ENCODE peak calls at places on chromosomes 11 and 22, in eight cellular contexts. U, T, F, Q, J, P, E and Z are unnamed samples.
A peak's percentile ranks its signal among the peaks of the same experiment; 100 is the strongest.

GRCh38 chr11:92867913-92868619 is 101.4 kb upstream of the MTNR1B start:
- DNase-seq in J (no peak), F (no peak), U (no peak), E (no peak), T (no peak), Q (no peak), P (no peak), Z (no peak)

GRCh38 chr11:10674991-10675440 is 18.5 kb downstream of the IRAG1 start:
- DNase-seq in U (peak; percentile 57), T (peak; percentile 86), P (peak; percentile 49), F (no peak), Q (no peak), E (no peak), J (no peak), Z (peak; percentile 39)

GRCh38 chr11:87398913-87399312 is 361.2 kb downstream of the TMEM135 start:
- DNase-seq in T (no peak), E (no peak), Q (no peak), P (peak; percentile 79), U (peak; percentile 54), F (no peak), J (no peak), Z (peak; percentile 16)

GRCh38 chr11:68204402-68204801 is 8.7 kb downstream of the KMT5B start:
- DNase-seq in E (no peak), F (no peak), Q (no peak), T (no peak), U (no peak), P (no peak), J (no peak), Z (peak; percentile 38)

GRCh38 chr11:75465701-75466531 is 32.9 kb upstream of the KLHL35 start:
- DNase-seq in E (peak; percentile 67), U (no peak), J (peak; percentile 71), P (no peak), Q (no peak), T (no peak), F (no peak), Z (no peak)

GRCh38 chr11:47148903-47149535 is 27.7 kb downstream of the ARFGAP2 start:
- DNase-seq in J (no peak), T (no peak), P (no peak), E (no peak), F (no peak), Q (no peak), U (no peak), Z (no peak)

GRCh38 chr22:42489000-42489399 is 30.6 kb downstream of the RRP7A start:
- DNase-seq in U (no peak), J (no peak), E (no peak), Q (no peak), T (peak; percentile 68), P (no peak), F (no peak), Z (no peak)

GRCh38 chr11:66006134-66006890 is 4.0 kb downstream of the BANF1 start:
- DNase-seq in U (peak; percentile 2), Q (no peak), J (no peak), P (no peak), T (peak; percentile 59), E (no peak), F (no peak), Z (no peak)

GRCh38 chr11:119839504-119840133 is 110.6 kb upstream of the NECTIN1 start:
- DNase-seq in J (no peak), T (peak; percentile 62), Q (no peak), U (no peak), F (no peak), P (no peak), E (no peak), Z (no peak)

GRCh38 chr22:24836282-24836681 is 30.3 kb downstream of the SGSM1 start:
- DNase-seq in F (no peak), T (no peak), P (no peak), U (no peak), J (no peak), E (no peak), Q (no peak), Z (no peak)

GRCh38 chr11:43947003-43947500 is 4.6 kb downstream of the C11orf96 start:
- DNase-seq in P (no peak), E (no peak), U (peak; percentile 44), T (no peak), F (no peak), J (no peak), Q (peak; percentile 40), Z (peak; percentile 44)

GRCh38 chr11:70140859-70141489 is 62.1 kb upstream of the FADD start:
- DNase-seq in T (no peak), J (no peak), E (no peak), P (no peak), U (no peak), Q (no peak), F (no peak), Z (no peak)

GRCh38 chr22:22786301-22787115 is 101.1 kb upstream of the IGLL5 start:
- DNase-seq in F (no peak), J (no peak), P (no peak), U (no peak), E (no peak), T (no peak), Q (no peak), Z (no peak)

GRCh38 chr22:43789452-43789851 is 22.7 kb downstream of the EFCAB6 start:
- DNase-seq in F (peak; percentile 48), J (no peak), P (peak; percentile 50), Q (no peak), U (peak; percentile 49), E (peak; percentile 51), T (peak; percentile 52), Z (peak; percentile 84)

GRCh38 chr11:48034926-48035876 is 54.8 kb downstream of the PTPRJ start:
- DNase-seq in T (peak; percentile 88), J (no peak), P (peak; percentile 66), Q (peak; percentile 14), E (no peak), F (no peak), U (peak; percentile 70), Z (peak; percentile 24)

GRCh38 chr11:112612283-112612849 is 348.9 kb upstream of the NCAM1 start:
- DNase-seq in F (no peak), J (no peak), Q (peak; percentile 56), U (no peak), T (peak; percentile 87), P (no peak), E (no peak), Z (no peak)

GRCh38 chr22:40560551-40560950 is 76.0 kb downstream of the MRTFA start:
- DNase-seq in Q (peak; percentile 14), T (no peak), E (no peak), J (no peak), P (no peak), U (no peak), F (no peak), Z (peak; percentile 32)

GRCh38 chr22:30521368-30522156 is 16.1 kb upstream of the SEC14L4 start:
- DNase-seq in E (no peak), F (no peak), J (no peak), Q (no peak), T (no peak), U (no peak), P (no peak), Z (no peak)

GRCh38 chr11:61587541-61587941 is 6.7 kb upstream of the SYT7 start:
- DNase-seq in F (peak; percentile 66), T (peak; percentile 89), E (no peak), P (no peak), J (peak; percentile 73), U (peak; percentile 55), Q (no peak), Z (no peak)

GRCh38 chr11:2677127-2677526 is 22.7 kb downstream of the KCNQ1OT1 start:
- DNase-seq in F (no peak), E (no peak), Q (no peak), J (no peak), T (no peak), P (no peak), U (no peak), Z (no peak)

GRCh38 chr11:19670030-19670761 is 42.4 kb upstream of the NAV2 start:
- DNase-seq in T (peak; percentile 81), P (peak; percentile 60), U (no peak), F (no peak), J (no peak), E (no peak), Q (peak; percentile 62), Z (no peak)

GRCh38 chr11:71252782-71253730 is 679 bp upstream of the SHANK2 start:
- DNase-seq in P (no peak), E (no peak), J (no peak), Q (no peak), U (no peak), T (peak; percentile 62), F (no peak), Z (peak; percentile 26)

GRCh38 chr22:44292007-44292370 is 20.8 kb downstream of the SHISAL1 start:
- DNase-seq in J (no peak), E (no peak), Q (no peak), P (no peak), F (no peak), T (no peak), U (no peak), Z (no peak)

GRCh38 chr11:130002352-130002845 is at the start of gene PRDM10:
- DNase-seq in E (peak; percentile 81), J (peak; percentile 91), T (peak; percentile 98), F (peak; percentile 95), P (peak; percentile 90), Q (no peak), U (peak; percentile 94), Z (peak; percentile 96)

GRCh38 chr11:118448294-118448693 is 12.0 kb downstream of the KMT2A start:
- DNase-seq in E (no peak), Q (no peak), F (no peak), P (no peak), T (no peak), U (no peak), J (no peak), Z (no peak)

GRCh38 chr11:47980907-47981621 is 705 bp downstream of the PTPRJ start:
- DNase-seq in T (peak; percentile 92), E (peak; percentile 52), F (peak; percentile 73), J (peak; percentile 66), Q (peak; percentile 30), P (no peak), U (peak; percentile 64), Z (peak; percentile 41)

GRCh38 chr11:8638300-8638699 is 44.2 kb downstream of the TRIM66 start:
- DNase-seq in J (no peak), U (no peak), Q (peak; percentile 67), E (no peak), P (no peak), F (no peak), T (no peak), Z (no peak)

GRCh38 chr11:60942970-60943565 is 8.9 kb downstream of the SLC15A3 start:
- DNase-seq in P (peak; percentile 46), J (no peak), T (no peak), Q (no peak), U (no peak), F (no peak), E (no peak), Z (no peak)

GRCh38 chr11:18775492-18776292 is 15.9 kb downstream of the PTPN5 start:
- DNase-seq in T (peak; percentile 85), Q (peak; percentile 53), E (peak; percentile 56), U (peak; percentile 42), J (peak; percentile 65), F (no peak), P (peak; percentile 34), Z (peak; percentile 85)

GRCh38 chr22:45284705-45285305 is at the start of gene UPK3A:
- DNase-seq in E (no peak), F (peak; percentile 90), U (peak; percentile 71), P (no peak), J (peak; percentile 73), T (peak; percentile 92), Q (no peak), Z (peak; percentile 81)

GRCh38 chr22:29691636-29692326 is 28.0 kb upstream of the CABP7 start:
- DNase-seq in Q (no peak), F (no peak), P (no peak), U (no peak), T (peak; percentile 82), E (no peak), J (no peak), Z (no peak)

GRCh38 chr11:72643547-72643946 is 30.7 kb downstream of the PDE2A start:
- DNase-seq in E (peak; percentile 72), J (no peak), F (no peak), Q (peak; percentile 89), T (peak; percentile 93), U (no peak), P (no peak), Z (peak; percentile 67)

GRCh38 chr11:12235945-12236743 is 125.8 kb downstream of the MICAL2 start:
- DNase-seq in E (peak; percentile 68), Q (peak; percentile 68), U (no peak), J (no peak), F (no peak), T (peak; percentile 78), P (peak; percentile 45), Z (no peak)

GRCh38 chr11:33842236-33842915 is 49.5 kb downstream of the LMO2 start:
- DNase-seq in J (no peak), U (no peak), F (no peak), E (no peak), P (no peak), Q (no peak), T (no peak), Z (no peak)